ENCODE peak calls at places on chromosome 18, in six cellular contexts. E is PC-9, M is tibial nerve, X is PC-3, U is adrenal gland, S is HCT116. B is an unnamed sample. For H3K36me3, the result is how much of the 10 kb centered on the place peaks cover.

GRCh38 chr18:26159353-26159752 is 25.7 kb downstream of the PSMA8 start:
- DNase-seq in E (no peak), M (no peak), X (peak), U (no peak), S (peak), B (peak)

GRCh38 chr18:61334951-61335736 is 1.9 kb downstream of the CDH20 start:
- DNase-seq in E (no peak), M (no peak), X (no peak), U (no peak), S (no peak), B (no peak)

GRCh38 chr18:21991081-21991534 is 178.3 kb upstream of the GATA6 start:
- DNase-seq in E (peak), M (no peak), X (peak), U (no peak), S (no peak), B (no peak)

GRCh38 chr18:42821492-42821891 is 294.0 kb downstream of the RIT2 start:
- DNase-seq in E (no peak), M (no peak), X (no peak), U (no peak), S (no peak), B (no peak)

GRCh38 chr18:61926532-61926931 is 33.7 kb upstream of the RNF152 start:
- DNase-seq in E (no peak), M (no peak), X (no peak), U (no peak), S (no peak), B (no peak)

GRCh38 chr18:50128506-50129271 is 66.3 kb downstream of the MYO5B start:
- DNase-seq in E (no peak), M (no peak), X (no peak), U (no peak), S (no peak), B (no peak)

GRCh38 chr18:50218432-50219197 is 23.7 kb upstream of the MYO5B start:
- DNase-seq in E (no peak), M (no peak), X (peak), U (no peak), S (peak), B (peak)

GRCh38 chr18:48408111-48408726 is 964 bp downstream of the ZBTB7C start:
- DNase-seq in E (no peak), M (peak), X (no peak), U (peak), S (no peak), B (no peak)

GRCh38 chr18:50076245-50076644 is 118.7 kb downstream of the MYO5B start:
- DNase-seq in E (no peak), M (no peak), X (no peak), U (no peak), S (no peak), B (no peak)

DNA sequence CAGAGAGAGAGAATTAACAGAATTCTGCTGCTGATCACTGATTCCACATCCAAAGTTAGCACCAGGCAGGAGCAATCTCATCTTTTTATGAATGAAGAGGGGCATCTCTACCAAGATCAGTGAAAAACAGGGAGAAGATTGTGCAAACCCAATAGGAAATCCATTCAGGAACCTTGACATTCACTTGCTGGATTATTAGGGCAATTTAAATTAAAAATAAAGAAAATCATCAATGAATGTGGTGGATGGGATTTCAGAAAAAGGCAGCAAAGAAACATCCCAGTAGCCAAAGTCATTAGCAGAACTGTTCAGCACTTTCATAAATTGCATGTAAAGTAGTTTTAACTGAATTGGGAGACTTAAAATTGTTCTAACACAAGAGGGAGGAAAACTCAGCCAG is 423.2 kb downstream of the TGIF1 start:
- DNase-seq in E (no peak), M (no peak), X (no peak), U (no peak), S (no peak), B (no peak)
- TF ChIP-seq CTCF in E (no peak), M (no peak), X (no peak), U (no peak), S (no peak), B (no peak)

GRCh38 chr18:45926691-45927090 is 40.4 kb downstream of the EPG5 start:
- DNase-seq in E (no peak), M (no peak), X (no peak), U (no peak), S (no peak), B (no peak)
- H3K36me3 ChIP-seq in E (under half), M (under half), X (under half), U (under half), S (under half), B (under half)

DNA sequence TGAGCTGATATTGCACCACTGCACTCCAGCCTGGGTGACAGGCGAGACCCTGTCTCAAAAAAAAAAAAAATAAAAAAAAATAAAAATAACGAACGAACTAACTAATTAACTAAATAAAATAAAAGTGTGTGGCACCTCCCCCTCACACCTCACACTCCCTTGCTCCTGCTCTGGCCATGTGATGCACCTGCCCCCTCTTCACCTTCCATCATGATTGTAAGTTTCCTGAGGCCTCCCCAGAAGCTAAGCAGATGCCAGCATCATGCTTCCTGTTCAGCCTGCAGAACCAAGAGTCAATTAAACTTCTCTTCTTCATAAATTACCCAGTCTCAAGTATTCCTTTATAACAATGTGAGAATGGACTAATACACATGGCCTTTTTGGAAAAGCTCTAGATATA is 232.1 kb downstream of the TGIF1 start:
- DNase-seq in E (no peak), M (no peak), X (no peak), U (no peak), S (no peak), B (no peak)
- TF ChIP-seq CTCF in E (no peak), M (no peak), X (no peak), U (no peak), S (no peak), B (no peak)

GRCh38 chr18:79717059-79717458 is 37.5 kb downstream of the CTDP1 start:
- DNase-seq in E (no peak), M (no peak), X (no peak), U (no peak), S (no peak), B (no peak)

GRCh38 chr18:79713341-79713740 is 33.7 kb downstream of the CTDP1 start:
- DNase-seq in E (no peak), M (no peak), X (no peak), U (no peak), S (no peak), B (no peak)

GRCh38 chr18:79712206-79712857 is 32.7 kb downstream of the CTDP1 start:
- DNase-seq in E (no peak), M (no peak), X (no peak), U (no peak), S (no peak), B (no peak)

GRCh38 chr18:79715280-79715679 is 35.7 kb downstream of the CTDP1 start:
- DNase-seq in E (no peak), M (no peak), X (no peak), U (no peak), S (no peak), B (no peak)

GRCh38 chr18:79714531-79715240 is 35.1 kb downstream of the CTDP1 start:
- DNase-seq in E (no peak), M (no peak), X (no peak), U (no peak), S (no peak), B (no peak)
- H3K36me3 ChIP-seq in E (under half), M (under half), X (under half), U (under half), S (under half), B (under half)

DNA sequence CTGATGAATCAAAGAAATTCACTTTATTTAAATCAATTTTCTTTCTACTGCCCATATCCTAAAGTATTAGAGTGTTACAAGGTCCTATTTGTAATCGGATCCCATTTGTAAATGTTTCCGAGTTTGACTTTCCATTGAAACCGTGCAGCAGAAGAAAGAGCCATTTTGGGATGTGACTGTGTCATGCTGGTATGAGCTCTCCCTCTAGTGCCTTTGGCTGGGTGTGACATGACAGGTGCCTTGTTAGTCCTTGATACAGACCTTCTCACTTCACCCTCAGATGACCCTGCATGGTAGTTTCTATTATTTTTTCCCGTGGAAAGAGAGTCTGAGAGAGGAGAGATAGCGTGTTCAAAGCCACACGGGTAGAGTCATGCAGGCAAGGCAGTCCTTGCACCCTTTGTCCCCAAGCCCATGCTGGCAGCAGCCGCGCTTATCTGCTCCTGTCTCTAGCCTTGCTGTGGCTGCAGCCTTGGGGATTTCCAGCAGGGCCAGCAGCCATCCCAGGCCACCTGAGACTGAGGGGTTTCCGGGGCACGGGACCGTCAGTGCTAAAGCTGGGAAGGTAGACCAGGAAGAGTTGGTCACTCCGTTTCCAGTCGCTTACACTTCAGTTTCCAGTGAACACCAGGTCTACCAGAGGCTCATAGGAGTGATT is 21.4 kb downstream of the CHMP1B start:
- DNase-seq in E (peak), M (no peak), X (peak), U (peak), S (peak), B (peak)
- TF ChIP-seq CTCF in E (peak), M (no peak), X (peak), U (peak), S (peak), B (peak)

DNA sequence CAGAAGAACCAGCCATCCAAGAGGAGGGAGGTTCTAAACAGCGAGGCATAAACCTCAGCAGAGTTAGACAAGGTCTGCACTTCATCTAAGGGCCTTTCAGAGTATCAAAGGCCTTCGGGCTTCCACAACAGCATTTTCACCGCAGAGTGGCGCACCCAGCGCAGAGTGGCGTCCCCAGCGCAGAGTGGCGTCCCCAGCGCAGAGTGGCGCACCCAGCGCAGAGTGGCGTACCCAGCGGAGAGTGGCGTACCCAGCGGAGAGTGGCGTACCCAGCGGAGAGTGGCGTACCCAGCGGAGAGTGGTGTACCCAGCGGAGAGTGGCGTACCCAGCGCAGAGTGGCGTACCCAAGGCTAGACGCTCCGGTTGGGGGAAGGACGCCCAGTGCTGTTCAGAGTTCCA is 137.9 kb downstream of the ZNF516 start:
- DNase-seq in E (no peak), M (no peak), X (no peak), U (no peak), S (no peak), B (no peak)
- H3K36me3 ChIP-seq in E (under half), M (under half), X (under half), U (under half), S (under half), B (under half)

DNA sequence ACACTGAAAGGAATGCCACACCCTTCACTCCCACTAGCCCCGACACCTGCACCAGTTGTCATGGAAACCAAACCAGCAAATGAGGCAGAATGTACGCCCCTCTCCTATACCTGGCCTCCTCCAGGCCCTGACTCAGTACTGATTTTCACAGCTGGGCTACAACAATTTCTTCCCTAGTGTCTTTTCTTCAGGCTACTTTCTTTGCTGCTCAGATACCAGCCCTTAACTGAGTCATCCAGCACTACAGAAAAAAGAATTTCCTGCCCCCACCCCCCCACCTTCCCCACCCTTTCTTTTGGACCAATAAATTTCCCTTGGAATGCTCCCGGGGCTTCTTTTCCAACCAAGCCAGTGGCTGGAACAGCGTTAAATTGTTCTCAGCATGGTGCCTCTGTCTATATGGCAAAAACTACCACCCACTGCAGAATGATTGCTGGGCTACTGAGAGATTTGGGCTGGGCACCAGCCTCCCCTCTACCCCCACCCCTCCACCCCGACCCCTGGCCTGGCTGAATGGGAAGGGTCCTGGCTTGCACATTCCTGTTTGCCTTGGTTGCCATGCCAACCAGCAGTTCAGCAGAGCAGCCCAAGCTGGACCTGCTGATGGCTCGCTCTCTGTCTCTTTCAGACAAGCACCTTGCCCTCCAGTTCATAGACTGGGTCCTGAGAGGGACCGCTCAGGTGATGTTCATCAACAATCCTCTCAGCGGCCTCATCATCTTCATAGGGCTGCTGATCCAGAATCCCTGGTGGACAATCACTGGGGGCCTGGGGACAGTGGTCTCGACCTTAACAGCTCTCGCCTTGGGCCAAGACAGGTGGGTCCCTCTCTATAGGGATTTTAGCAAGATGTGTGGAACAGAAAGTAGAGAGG is 11.3 kb downstream of the SLC14A2 start:
- DNase-seq in E (no peak), M (no peak), X (peak), U (no peak), S (no peak), B (peak)
- TF ChIP-seq CTCF in E (no peak), M (no peak), X (no peak), U (no peak), S (no peak), B (no peak)

GRCh38 chr18:79717555-79718074 is 38.0 kb downstream of the CTDP1 start:
- DNase-seq in E (no peak), M (no peak), X (no peak), U (no peak), S (no peak), B (no peak)
- H3K36me3 ChIP-seq in E (under half), M (under half), X (under half), U (under half), S (under half), B (under half)

B was measured in bronchial epithelial cell.